ENCODE peak calls at places on chromosomes 5 and 9, in ten cellular contexts. U is GM12865; M is bronchial epithelial cell; Q is H9; O is NB4; V is psoas muscle; L is CD8-positive, alpha-beta T cell; Z is nephron progenitor cell; Y is RWPE1; E is AG04450. B is an unnamed sample.

GRCh38 chr5:137156175-137156574 is 343.0 kb downstream of the SPOCK1 start:
- DNase-seq in U (no peak), M (no peak), Q (no peak), O (no peak), V (no peak), L (no peak), Z (no peak), Y (no peak), E (no peak), B (no peak)

GRCh38 chr5:179820483-179821297 is at the start of gene SQSTM1:
- DNase-seq in U (peak), M (peak), Q (peak), O (peak), V (peak), L (peak), Z (peak), Y (peak), E (peak), B (peak)

GRCh38 chr9:89564257-89564878 is 40.4 kb upstream of the GADD45G start:
- DNase-seq in U (peak), M (no peak), Q (peak), O (peak), V (no peak), L (no peak), Z (no peak), Y (peak), E (no peak), B (peak)

GRCh38 chr5:78586251-78586650 is 62.3 kb downstream of the LHFPL2 start:
- DNase-seq in U (no peak), M (peak), Q (no peak), O (peak), V (no peak), L (no peak), Z (no peak), Y (peak), E (peak), B (peak)

GRCh38 chr5:40904205-40904993 is 4.9 kb upstream of the C7 start:
- DNase-seq in U (peak), M (peak), Q (peak), O (peak), V (no peak), L (no peak), Z (peak), Y (peak), E (peak), B (peak)

GRCh38 chr9:93020785-93021670 is 37.5 kb upstream of the SUSD3 start:
- DNase-seq in U (no peak), M (no peak), Q (no peak), O (peak), V (no peak), L (peak), Z (no peak), Y (no peak), E (no peak), B (no peak)

GRCh38 chr5:61234019-61234418 is 71.8 kb upstream of the SMIM15 start:
- DNase-seq in U (no peak), M (no peak), Q (no peak), O (no peak), V (no peak), L (no peak), Z (no peak), Y (no peak), E (no peak), B (no peak)

GRCh38 chr5:144191998-144192397 is 21.3 kb downstream of the KCTD16 start:
- DNase-seq in U (peak), M (peak), Q (no peak), O (peak), V (no peak), L (peak), Z (no peak), Y (peak), E (no peak), B (peak)

GRCh38 chr5:158303261-158303660 is 444.3 kb upstream of the CLINT1 start:
- DNase-seq in U (no peak), M (no peak), Q (no peak), O (no peak), V (no peak), L (no peak), Z (no peak), Y (no peak), E (no peak), B (no peak)

GRCh38 chr5:143714629-143715028 is 97.3 kb upstream of the HMHB1 start:
- DNase-seq in U (peak), M (peak), Q (no peak), O (peak), V (no peak), L (no peak), Z (no peak), Y (no peak), E (no peak), B (peak)

GRCh38 chr5:88886756-88887741 is 4.1 kb upstream of the MEF2C start:
- DNase-seq in U (peak), M (no peak), Q (no peak), O (no peak), V (no peak), L (no peak), Z (no peak), Y (no peak), E (no peak), B (no peak)

GRCh38 chr9:130140701-130141100 is 31.5 kb upstream of the NCS1 start:
- DNase-seq in U (no peak), M (no peak), Q (no peak), O (peak), V (no peak), L (no peak), Z (no peak), Y (no peak), E (no peak), B (no peak)

GRCh38 chr5:53095931-53096525 is 13.5 kb downstream of the MOCS2 start:
- DNase-seq in U (peak), M (peak), Q (peak), O (peak), V (no peak), L (peak), Z (peak), Y (peak), E (peak), B (peak)

GRCh38 chr5:80976985-80977384 is 16.8 kb downstream of the RASGRF2 start:
- DNase-seq in U (no peak), M (no peak), Q (no peak), O (no peak), V (no peak), L (no peak), Z (no peak), Y (no peak), E (no peak), B (no peak)

GRCh38 chr9:119839888-119840287 is 470.7 kb upstream of the BRINP1 start:
- DNase-seq in U (no peak), M (no peak), Q (no peak), O (no peak), V (no peak), L (no peak), Z (no peak), Y (no peak), E (no peak), B (no peak)

GRCh38 chr9:100637787-100638186 is 59.9 kb downstream of the CAVIN4 start:
- DNase-seq in U (no peak), M (no peak), Q (peak), O (no peak), V (no peak), L (no peak), Z (peak), Y (no peak), E (no peak), B (no peak)

GRCh38 chr9:1875921-1876448 is 139.2 kb upstream of the SMARCA2 start:
- DNase-seq in U (peak), M (no peak), Q (no peak), O (no peak), V (no peak), L (no peak), Z (no peak), Y (no peak), E (no peak), B (no peak)

GRCh38 chr5:145360936-145361335 is 474.2 kb downstream of the PRELID2 start:
- DNase-seq in U (no peak), M (no peak), Q (no peak), O (no peak), V (no peak), L (no peak), Z (no peak), Y (no peak), E (no peak), B (no peak)

GRCh38 chr5:111697215-111697614 is 59.8 kb downstream of the NREP start:
- DNase-seq in U (no peak), M (peak), Q (no peak), O (no peak), V (no peak), L (no peak), Z (no peak), Y (no peak), E (no peak), B (peak)

GRCh38 chr5:14161825-14162556 is 18.8 kb downstream of the TRIO start:
- DNase-seq in U (no peak), M (no peak), Q (no peak), O (no peak), V (no peak), L (no peak), Z (no peak), Y (no peak), E (no peak), B (no peak)

GRCh38 chr5:957730-958485 is 50.7 kb upstream of the NKD2 start:
- DNase-seq in U (no peak), M (no peak), Q (no peak), O (no peak), V (peak), L (no peak), Z (no peak), Y (no peak), E (no peak), B (peak)

GRCh38 chr9:105608685-105609598 is 51.0 kb downstream of the FKTN start:
- DNase-seq in U (peak), M (peak), Q (no peak), O (peak), V (no peak), L (no peak), Z (no peak), Y (peak), E (peak), B (peak)

GRCh38 chr5:171592741-171593140 is 173.3 kb downstream of the FGF18 start:
- DNase-seq in U (no peak), M (no peak), Q (no peak), O (no peak), V (no peak), L (no peak), Z (no peak), Y (no peak), E (no peak), B (peak)

GRCh38 chr5:149235841-149236240 is 35.8 kb upstream of the AFAP1L1 start:
- DNase-seq in U (no peak), M (no peak), Q (no peak), O (no peak), V (no peak), L (no peak), Z (no peak), Y (no peak), E (no peak), B (peak)

GRCh38 chr9:99039388-99040182 is 65.3 kb upstream of the TGFBR1 start:
- DNase-seq in U (no peak), M (peak), Q (no peak), O (peak), V (no peak), L (no peak), Z (no peak), Y (no peak), E (no peak), B (no peak)

DNA sequence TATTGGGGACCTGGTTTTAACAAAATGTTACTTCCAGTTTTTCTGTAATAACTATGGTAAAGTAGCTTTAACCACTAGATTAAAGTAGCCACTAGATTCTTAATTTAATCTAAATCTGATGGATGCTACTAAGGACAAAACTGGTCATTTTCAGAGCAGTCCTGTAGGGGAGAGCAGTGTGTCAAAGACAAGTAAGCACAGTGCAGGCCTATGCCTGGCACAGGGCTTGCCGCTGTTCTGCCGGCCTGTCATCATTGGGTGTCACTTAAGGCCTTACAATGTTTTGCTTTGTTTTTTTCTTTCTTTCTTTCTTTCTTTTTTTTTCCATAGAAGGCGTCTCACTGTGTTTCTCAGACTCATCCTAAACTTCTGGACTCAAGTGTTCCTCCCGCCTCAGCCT is 53.0 kb upstream of the NXNL2 start:
- DNase-seq in U (no peak), M (no peak), Q (no peak), O (peak), V (no peak), L (no peak), Z (no peak), Y (no peak), E (no peak), B (no peak)
- TF ChIP-seq CTCF in U (no peak), M (no peak), Q (peak), O (no peak), V (no peak), L (no peak), Z (no peak), Y (no peak), E (no peak), B (no peak)

GRCh38 chr9:133726401-133727276 is 11.5 kb downstream of the SARDH start:
- DNase-seq in U (peak), M (peak), Q (peak), O (peak), V (peak), L (peak), Z (peak), Y (peak), E (no peak), B (peak)
- TF ChIP-seq CTCF in U (peak), M (peak), Q (peak), O (peak), V (peak), L (peak), Z (peak), Y (peak), E (peak), B (peak)

DNA sequence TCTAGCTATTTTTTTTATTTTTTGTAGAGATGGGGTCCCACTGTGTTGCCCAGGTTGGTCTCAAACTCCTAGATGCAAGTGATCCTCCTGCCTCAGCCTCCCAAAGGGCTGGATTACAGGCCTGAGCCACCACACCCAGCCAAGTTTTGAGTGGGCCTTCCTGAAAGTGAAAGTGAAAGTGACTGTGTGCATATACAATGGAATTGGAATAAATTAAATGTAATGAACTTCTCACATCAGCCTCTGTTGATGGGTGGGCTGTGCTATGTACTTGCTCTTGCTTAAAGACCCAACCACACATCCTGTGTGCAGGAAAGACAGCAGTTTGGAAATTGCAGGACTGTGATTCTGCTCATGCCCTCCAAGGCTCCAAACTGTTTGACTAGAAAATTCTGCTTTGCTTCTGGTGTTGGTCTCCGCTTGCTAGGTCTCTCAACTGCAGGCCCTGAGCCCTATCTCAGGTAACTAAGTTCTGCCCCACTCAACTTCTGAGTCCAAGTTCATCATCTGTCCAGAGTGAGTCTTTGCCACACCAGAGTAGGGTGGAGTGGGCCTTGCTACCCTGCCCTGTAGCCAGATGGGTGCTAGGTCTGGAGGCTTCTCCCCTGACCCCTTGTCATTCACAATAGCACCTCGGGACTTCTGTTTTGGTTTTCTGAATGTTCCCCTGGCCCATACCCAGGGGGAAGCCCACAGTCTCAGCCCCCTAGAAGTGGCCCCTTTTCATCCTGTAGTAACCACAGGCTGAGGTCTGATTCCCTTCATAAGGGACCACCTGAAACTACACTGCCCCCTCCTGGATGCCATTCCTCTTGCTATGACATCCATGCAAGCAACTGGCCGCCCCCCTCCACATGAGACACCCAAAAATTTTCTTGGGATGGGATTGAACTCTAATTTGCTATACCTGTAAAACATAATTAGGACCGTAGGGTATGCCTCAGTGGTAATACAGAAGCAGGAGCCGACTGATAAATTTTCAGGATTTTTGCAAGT is 36.5 kb upstream of the RAD23B start:
- DNase-seq in U (peak), M (no peak), Q (peak), O (peak), V (no peak), L (no peak), Z (peak), Y (no peak), E (no peak), B (no peak)
- TF ChIP-seq CTCF in U (no peak), M (peak), Q (peak), O (peak), V (no peak), L (no peak), Z (no peak), Y (no peak), E (no peak), B (no peak)

GRCh38 chr9:27291292-27291691 is 5.7 kb downstream of the EQTN start:
- DNase-seq in U (no peak), M (no peak), Q (no peak), O (no peak), V (no peak), L (no peak), Z (no peak), Y (no peak), E (no peak), B (no peak)

GRCh38 chr9:27293046-27293445 is 3.9 kb downstream of the EQTN start:
- DNase-seq in U (no peak), M (no peak), Q (no peak), O (no peak), V (no peak), L (no peak), Z (no peak), Y (no peak), E (no peak), B (no peak)

GRCh38 chr9:27292646-27293045 is 4.3 kb downstream of the EQTN start:
- DNase-seq in U (no peak), M (no peak), Q (no peak), O (no peak), V (no peak), L (no peak), Z (no peak), Y (no peak), E (peak), B (no peak)

DNA sequence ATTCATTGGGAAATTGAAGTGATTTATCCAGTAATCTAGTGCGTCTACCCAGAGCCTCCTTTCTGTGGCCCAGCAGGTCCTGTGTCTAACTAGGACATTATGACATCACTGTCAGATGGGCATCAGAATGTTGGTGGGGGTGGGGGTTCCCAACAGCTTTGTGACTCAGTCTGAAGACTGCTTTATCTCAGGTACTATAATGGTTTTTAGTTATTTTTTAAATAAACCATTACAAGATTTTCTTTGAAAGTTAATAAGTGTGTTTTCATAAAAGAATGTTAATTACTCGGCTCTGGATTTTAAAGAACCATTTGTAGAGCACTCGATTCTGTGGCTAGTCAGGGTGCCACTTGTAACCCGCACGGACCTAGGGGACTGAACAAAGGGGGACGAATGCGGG is at the start of gene EQTN:
- DNase-seq in U (no peak), M (no peak), Q (no peak), O (no peak), V (no peak), L (no peak), Z (no peak), Y (no peak), E (no peak), B (no peak)
- TF ChIP-seq CTCF in U (no peak), M (no peak), Q (no peak), O (no peak), V (no peak), L (no peak), Z (no peak), Y (no peak), E (no peak), B (no peak)

DNA sequence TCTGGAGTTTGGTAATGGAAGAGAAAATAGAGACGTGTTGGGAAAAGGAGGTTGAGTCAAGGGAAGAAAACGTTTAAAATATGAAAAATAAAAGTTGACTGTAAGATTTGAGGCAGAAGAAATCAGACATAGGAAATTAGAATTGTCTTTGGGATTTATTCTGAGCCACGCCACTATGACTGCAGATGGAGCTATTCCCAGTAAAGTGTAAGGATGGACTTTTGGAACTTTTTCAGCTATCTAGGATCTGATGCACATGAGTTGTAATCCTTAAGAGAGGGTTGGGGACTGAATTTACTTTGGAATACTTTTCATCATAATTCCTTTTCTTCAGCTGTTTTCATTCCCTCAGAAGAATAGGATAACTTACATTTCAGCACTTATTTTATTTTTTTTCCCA is 336.7 kb downstream of the FAM170A start:
- DNase-seq in U (no peak), M (no peak), Q (no peak), O (no peak), V (no peak), L (no peak), Z (no peak), Y (no peak), E (no peak), B (no peak)
- TF ChIP-seq CTCF in U (no peak), M (no peak), Q (no peak), O (no peak), V (no peak), L (no peak), Z (no peak), Y (no peak), E (no peak), B (no peak)

DNA sequence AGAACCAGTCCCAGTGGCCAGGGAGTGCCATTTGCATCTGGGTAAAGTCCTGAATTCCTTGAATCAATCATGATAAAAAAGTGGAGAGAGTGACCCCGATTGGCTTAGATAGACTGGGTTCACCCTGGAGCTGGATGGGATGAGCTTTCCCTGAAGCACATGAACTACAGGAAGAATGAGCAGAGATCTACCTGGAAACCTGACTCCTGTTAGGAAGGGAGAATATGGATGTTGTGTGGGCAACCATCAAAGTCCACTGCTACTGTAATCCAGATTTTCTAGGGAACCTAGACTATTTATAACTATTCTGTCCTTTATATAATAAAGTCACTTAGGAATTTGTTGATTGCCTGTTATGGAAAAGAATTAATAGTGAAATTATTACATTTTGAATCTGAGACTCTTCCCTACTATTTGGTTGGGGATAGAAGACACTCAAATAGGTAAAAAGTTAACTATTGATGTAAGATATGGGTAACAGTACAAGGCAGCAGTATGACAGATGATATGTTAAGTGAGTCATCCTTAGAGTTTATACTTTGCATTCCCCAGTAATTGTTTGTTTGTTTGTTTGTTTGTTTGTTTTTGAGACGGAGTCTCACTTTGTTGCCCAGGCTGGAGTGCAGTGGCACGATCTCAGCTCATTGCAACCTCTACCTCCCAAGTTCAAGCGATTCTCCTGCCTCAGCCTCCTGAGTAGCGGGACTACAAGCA is 17.9 kb downstream of the CYSTM1 start:
- DNase-seq in U (no peak), M (no peak), Q (no peak), O (no peak), V (no peak), L (no peak), Z (no peak), Y (no peak), E (no peak), B (no peak)
- TF ChIP-seq CTCF in U (no peak), M (no peak), Q (no peak), O (no peak), V (no peak), L (no peak), Z (no peak), Y (no peak), E (no peak), B (no peak)

B was measured in MCF 10A.